ENCODE peak calls at places on chromosomes 3 and 15, in nine cellular contexts. S is effector memory CD4-positive, alpha-beta T cell; J is heart left ventricle; D is A172; U is iris pigment epithelial cell; M is stimulated activated CD4-positive, alpha-beta T cell treated with anti-CD3 and anti-CD28 coated beads, Interleukin-4, amount 100 ng/mL, for 24 hours; T is NAMALWA; Y is body of pancreas; O is HCEC 1CT. B is an unnamed sample.

GRCh38 chr15:90881181-90881977 is 2.9 kb upstream of the FES start:
- DNase-seq in O (no peak), M (no peak), J (no peak), U (no peak), T (no peak), D (no peak), S (no peak), Y (no peak), B (no peak)

GRCh38 chr3:114035146-114035545 is 21.2 kb downstream of the CCDC191 start:
- DNase-seq in M (no peak), S (no peak), J (no peak), Y (no peak), O (peak; percentile 42), U (peak; percentile 30), D (peak; percentile 14), T (no peak), B (no peak)

GRCh38 chr3:129827765-129828164 is 65.7 kb downstream of the TMCC1 start:
- DNase-seq in O (no peak), Y (no peak), M (peak; percentile 18), T (peak; percentile 60), D (peak; percentile 29), S (peak; percentile 11), U (no peak), J (no peak), B (no peak)

GRCh38 chr3:14474363-14475081 is 65.6 kb downstream of the GRIP2 start:
- DNase-seq in J (no peak), T (no peak), S (no peak), D (no peak), O (no peak), M (no peak), Y (no peak), U (peak; percentile 39), B (no peak)

GRCh38 chr15:43376017-43376705 is 5.3 kb downstream of the TUBGCP4 start:
- DNase-seq in J (no peak), S (no peak), Y (peak; percentile 13), M (peak; percentile 34), T (peak; percentile 82), D (peak; percentile 21), O (peak; percentile 13), U (peak; percentile 44), B (no peak)

GRCh38 chr15:29666241-29666640 is 156.0 kb downstream of the TJP1 start:
- DNase-seq in J (no peak), O (no peak), T (no peak), D (no peak), Y (no peak), S (no peak), U (no peak), M (no peak), B (no peak)

GRCh38 chr15:59616390-59616789 is 4.8 kb downstream of the GCNT3 start:
- DNase-seq in T (no peak), U (no peak), Y (no peak), S (no peak), J (no peak), O (no peak), D (no peak), M (no peak), B (no peak)

GRCh38 chr3:9020396-9020795 is 57.1 kb upstream of the RAD18 start:
- DNase-seq in T (no peak), M (no peak), J (no peak), Y (no peak), D (no peak), S (no peak), O (no peak), U (no peak), B (no peak)

GRCh38 chr15:22810735-22811338 is 24.4 kb downstream of the NIPA1 start:
- DNase-seq in S (no peak), U (peak; percentile 27), T (no peak), O (no peak), D (no peak), M (no peak), Y (no peak), J (no peak), B (no peak)

GRCh38 chr3:170709046-170709445 is 123.2 kb upstream of the SLC7A14 start:
- DNase-seq in U (peak; percentile 93), O (peak; percentile 99), S (no peak), D (no peak), Y (no peak), J (peak; percentile 36), T (no peak), M (no peak), B (no peak)

GRCh38 chr3:50473768-50474167 is 29.7 kb downstream of the CACNA2D2 start:
- DNase-seq in Y (no peak), M (no peak), S (no peak), D (no peak), T (no peak), J (no peak), U (no peak), O (no peak), B (no peak)

GRCh38 chr15:81223346-81223971 is 26.8 kb downstream of the IL16 start:
- DNase-seq in U (no peak), M (no peak), Y (no peak), O (no peak), S (no peak), T (no peak), J (no peak), D (no peak), B (no peak)

GRCh38 chr15:89197503-89197971 is 23.8 kb downstream of the RLBP1 start:
- DNase-seq in S (no peak), D (no peak), M (no peak), J (no peak), Y (peak; percentile 70), T (no peak), U (no peak), O (no peak), B (peak; percentile 32)

GRCh38 chr3:172536505-172536904 is 13.3 kb upstream of the TNFSF10 start:
- DNase-seq in T (no peak), J (no peak), D (no peak), M (no peak), O (no peak), S (no peak), Y (no peak), U (no peak), B (no peak)

GRCh38 chr3:133792171-133792763 is 13.3 kb upstream of the SRPRB start:
- DNase-seq in U (peak; percentile 8), J (no peak), M (no peak), D (peak; percentile 32), O (no peak), T (peak; percentile 43), Y (no peak), S (no peak), B (no peak)

GRCh38 chr3:190892328-190893011 is 30.0 kb upstream of the GMNC start:
- DNase-seq in M (no peak), D (no peak), Y (no peak), T (no peak), S (no peak), O (no peak), U (peak; percentile 14), J (no peak), B (no peak)

GRCh38 chr15:37518436-37518835 is 416.0 kb upstream of the TMCO5A start:
- DNase-seq in T (no peak), Y (no peak), M (no peak), S (no peak), U (no peak), D (no peak), O (no peak), J (no peak), B (no peak)

B was measured in NCI-H2107.